ENCODE peak calls at places on chromosomes 1 and 21, in five cellular contexts. X, I, F, V and N are unnamed samples.

GRCh38 chr1:93822710-93823425 is 56.1 kb downstream of the DNTTIP2 start:
- DNase-seq in X (no peak), V (no peak), I (no peak), F (no peak), N (no peak)

GRCh38 chr1:35443768-35444518 is 113.3 kb downstream of the KIAA0319L start:
- DNase-seq in F (no peak), X (no peak), I (peak; percentile 30), V (no peak), N (peak; percentile 32)

GRCh38 chr1:32893198-32894018 is 7.1 kb downstream of the HPCA start:
- DNase-seq in X (no peak), V (no peak), I (peak; percentile 73), F (no peak), N (peak; percentile 55)

GRCh38 chr1:61047061-61047460 is 35.3 kb upstream of the NFIA start:
- DNase-seq in F (no peak), I (no peak), X (no peak), V (no peak), N (no peak)

GRCh38 chr1:153610334-153611023 is 2.5 kb downstream of the S100A16 start:
- DNase-seq in I (no peak), V (no peak), X (no peak), F (no peak), N (no peak)

GRCh38 chr1:93436496-93436895 is 11.4 kb upstream of the FNBP1L start:
- DNase-seq in I (no peak), V (no peak), F (no peak), X (no peak), N (no peak)

GRCh38 chr1:235996048-235996785 is 68.7 kb downstream of the NID1 start:
- DNase-seq in I (no peak), X (no peak), V (no peak), F (no peak), N (no peak)

GRCh38 chr1:69613414-69613813 is 45.7 kb downstream of the LRRC7 start:
- DNase-seq in I (no peak), F (no peak), V (no peak), X (no peak), N (no peak)

GRCh38 chr21:26840206-26840605 is 5.0 kb downstream of the ADAMTS1 start:
- DNase-seq in I (no peak), X (no peak), F (no peak), V (no peak), N (no peak)

GRCh38 chr1:23529146-23530088 is 1.6 kb downstream of the E2F2 start:
- DNase-seq in F (no peak), V (no peak), X (no peak), I (peak; percentile 70), N (no peak)

GRCh38 chr1:35345439-35345981 is 77.0 kb downstream of the ZMYM4 start:
- DNase-seq in V (no peak), I (no peak), F (no peak), X (no peak), N (no peak)

GRCh38 chr1:58585591-58586151 is 8.6 kb upstream of the TACSTD2 start:
- DNase-seq in V (peak; percentile 39), F (no peak), I (no peak), X (no peak), N (no peak)

GRCh38 chr1:30887485-30888315 is 20.9 kb downstream of the SDC3 start:
- DNase-seq in V (no peak), X (no peak), F (no peak), I (no peak), N (no peak)

GRCh38 chr1:56577859-56578663 is 1.3 kb downstream of the PLPP3 start:
- DNase-seq in F (no peak), V (no peak), X (no peak), I (no peak), N (no peak)

DNA sequence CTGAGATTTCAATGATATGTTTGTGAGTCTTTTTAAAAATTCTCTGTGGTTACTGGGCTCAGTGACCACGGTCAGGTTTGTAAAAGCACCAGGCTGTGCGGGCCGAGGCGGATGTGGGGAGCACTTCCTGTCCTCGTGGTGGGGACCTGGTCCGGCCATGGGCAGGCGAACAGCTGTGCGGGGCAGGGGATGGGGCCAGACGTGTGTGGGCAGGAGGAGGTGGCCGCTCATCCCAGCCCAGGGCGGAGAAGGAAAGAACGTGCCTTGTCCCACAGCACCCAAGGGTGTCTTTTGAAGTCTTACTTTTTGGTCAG is 5.2 kb upstream of the OXCT2 start:
- DNase-seq in F (peak; percentile 52), I (no peak), V (no peak), X (no peak), N (no peak)
- TF ChIP-seq ZNF274 in F (no peak), I (no peak), V (no peak), X (no peak), N (no peak)

GRCh38 chr21:43318841-43319781 is 107.8 kb downstream of the SIK1 start:
- DNase-seq in V (no peak), I (no peak), X (no peak), F (peak; percentile 19), N (no peak)
- TF ChIP-seq ZNF274 in V (no peak), I (no peak), X (no peak), F (no peak), N (no peak)

GRCh38 chr1:9717193-9718005 is 65.9 kb downstream of the PIK3CD start:
- DNase-seq in F (peak; percentile 39), I (peak; percentile 95), V (no peak), X (no peak), N (no peak)
- TF ChIP-seq ZNF274 in F (no peak), I (no peak), V (no peak), X (no peak), N (no peak)

GRCh38 chr1:173112129-173112528 is 61.4 kb upstream of the TNFSF18 start:
- DNase-seq in V (no peak), X (no peak), I (no peak), F (peak; percentile 47), N (no peak)
- TF ChIP-seq ZNF274 in V (no peak), X (no peak), I (no peak), F (no peak), N (no peak)

GRCh38 chr1:53688703-53689102 is 50.3 kb downstream of the GLIS1 start:
- DNase-seq in X (no peak), I (no peak), F (no peak), V (no peak), N (no peak)
- TF ChIP-seq ZNF274 in X (no peak), I (no peak), F (no peak), V (no peak), N (no peak)

GRCh38 chr1:167401260-167401873 is 117.0 kb downstream of the CD247 start:
- DNase-seq in F (peak; percentile 11), V (peak; percentile 36), I (peak; percentile 63), X (no peak), N (peak; percentile 65)
- TF ChIP-seq ZNF274 in F (no peak), V (no peak), I (no peak), X (no peak), N (no peak)

GRCh38 chr1:225838793-225839192 is 28.9 kb downstream of the EPHX1 start:
- DNase-seq in X (no peak), I (no peak), V (no peak), F (no peak), N (no peak)

GRCh38 chr1:225840223-225840610 is 30.3 kb downstream of the EPHX1 start:
- DNase-seq in V (no peak), I (no peak), F (no peak), X (no peak), N (no peak)

GRCh38 chr1:225830823-225831222 is 20.9 kb downstream of the EPHX1 start:
- DNase-seq in F (no peak), V (no peak), I (no peak), X (no peak), N (no peak)

GRCh38 chr1:225834417-225835329 is 24.7 kb downstream of the EPHX1 start:
- DNase-seq in F (no peak), V (no peak), I (no peak), X (no peak), N (no peak)

GRCh38 chr1:225835752-225836151 is 25.8 kb downstream of the EPHX1 start:
- DNase-seq in F (no peak), X (no peak), V (no peak), I (no peak), N (no peak)
- TF ChIP-seq ZNF274 in F (no peak), X (no peak), V (no peak), I (no peak), N (no peak)